ENCODE peak calls at places on chromosomes 2 and 18, in six cellular contexts. I is H1, N is IMR-90, A is neuronal stem cell, L is mesenchymal stem cell, E is trophoblast cell. D is an unnamed sample.

GRCh38 chr2:111669928-111670695 is 213.9 kb downstream of the ANAPC1 start:
- DNase-seq in I (no peak), N (peak), A (no peak), L (no peak), E (no peak), D (no peak)

GRCh38 chr2:28810384-28811285 is at the start of gene SPDYA:
- DNase-seq in I (peak), N (peak), A (peak), L (peak), E (peak), D (peak)

GRCh38 chr2:98828793-98829371 is 98.0 kb upstream of the MGAT4A start:
- DNase-seq in I (no peak), N (no peak), A (no peak), L (no peak), E (no peak), D (no peak)

GRCh38 chr2:25794544-25795276 is 83.6 kb downstream of the ASXL2 start:
- DNase-seq in I (no peak), N (no peak), A (no peak), L (no peak), E (no peak), D (no peak)

GRCh38 chr2:151410485-151410833 is 757 bp downstream of the RIF1 start:
- DNase-seq in I (no peak), N (peak), A (peak), L (peak), E (no peak), D (no peak)

GRCh38 chr2:3423492-3424170 is 44.1 kb downstream of the TRAPPC12 start:
- DNase-seq in I (peak), N (peak), A (peak), L (peak), E (peak), D (peak)

GRCh38 chr18:78982186-78982585 is 2.6 kb downstream of the SALL3 start:
- DNase-seq in I (no peak), N (no peak), A (no peak), L (no peak), E (no peak), D (no peak)

GRCh38 chr18:10851824-10852225 is 297.5 kb downstream of the PIEZO2 start:
- DNase-seq in I (no peak), N (peak), A (peak), L (peak), E (no peak), D (no peak)

GRCh38 chr2:241878007-241878970 is 8.8 kb downstream of the RTP5 start:
- DNase-seq in I (peak), N (peak), A (peak), L (peak), E (peak), D (peak)

GRCh38 chr2:229344151-229344551 is 73.1 kb upstream of the PID1 start:
- DNase-seq in I (no peak), N (no peak), A (no peak), L (peak), E (peak), D (no peak)

GRCh38 chr2:151071382-151071781 is 190.3 kb downstream of the RBM43 start:
- DNase-seq in I (peak), N (peak), A (no peak), L (peak), E (no peak), D (peak)

GRCh38 chr2:238239552-238239871 is 326 bp downstream of the HES6 start:
- DNase-seq in I (no peak), N (no peak), A (no peak), L (peak), E (no peak), D (no peak)

GRCh38 chr2:206164261-206164862 is 4.7 kb downstream of the EEF1B2 start:
- DNase-seq in I (no peak), N (peak), A (peak), L (peak), E (peak), D (no peak)

GRCh38 chr2:15939854-15940660 is at the start of gene MYCN:
- DNase-seq in I (peak), N (no peak), A (peak), L (peak), E (peak), D (peak)

GRCh38 chr2:130797493-130798435 is 39.0 kb upstream of the ARHGEF4 start:
- DNase-seq in I (peak), N (peak), A (peak), L (peak), E (peak), D (peak)

GRCh38 chr2:191109888-191110287 is 40.9 kb downstream of the STAT4 start:
- DNase-seq in I (no peak), N (no peak), A (no peak), L (peak), E (no peak), D (no peak)

GRCh38 chr2:202780514-202781021 is 91.0 kb downstream of the ICA1L start:
- DNase-seq in I (no peak), N (peak), A (no peak), L (peak), E (peak), D (no peak)

GRCh38 chr2:188850786-188851185 is 123.4 kb upstream of the COL3A1 start:
- DNase-seq in I (no peak), N (peak), A (no peak), L (peak), E (no peak), D (no peak)

GRCh38 chr2:161367675-161368074 is 48.4 kb upstream of the TBR1 start:
- DNase-seq in I (no peak), N (no peak), A (no peak), L (no peak), E (no peak), D (no peak)

GRCh38 chr2:241984658-241985057 is 115.1 kb downstream of the RTP5 start:
- DNase-seq in I (no peak), N (no peak), A (no peak), L (no peak), E (no peak), D (peak)

GRCh38 chr2:64865831-64866146 is 123.4 kb upstream of the SLC1A4 start:
- DNase-seq in I (no peak), N (no peak), A (peak), L (no peak), E (no peak), D (no peak)

GRCh38 chr2:64866797-64867196 is 122.4 kb upstream of the SLC1A4 start:
- DNase-seq in I (no peak), N (peak), A (no peak), L (peak), E (no peak), D (no peak)

GRCh38 chr2:64863097-64863820 is 125.9 kb upstream of the SLC1A4 start:
- DNase-seq in I (no peak), N (no peak), A (no peak), L (no peak), E (no peak), D (no peak)

GRCh38 chr2:64867253-64867996 is 121.8 kb upstream of the SLC1A4 start:
- DNase-seq in I (no peak), N (no peak), A (no peak), L (no peak), E (no peak), D (no peak)

DNA sequence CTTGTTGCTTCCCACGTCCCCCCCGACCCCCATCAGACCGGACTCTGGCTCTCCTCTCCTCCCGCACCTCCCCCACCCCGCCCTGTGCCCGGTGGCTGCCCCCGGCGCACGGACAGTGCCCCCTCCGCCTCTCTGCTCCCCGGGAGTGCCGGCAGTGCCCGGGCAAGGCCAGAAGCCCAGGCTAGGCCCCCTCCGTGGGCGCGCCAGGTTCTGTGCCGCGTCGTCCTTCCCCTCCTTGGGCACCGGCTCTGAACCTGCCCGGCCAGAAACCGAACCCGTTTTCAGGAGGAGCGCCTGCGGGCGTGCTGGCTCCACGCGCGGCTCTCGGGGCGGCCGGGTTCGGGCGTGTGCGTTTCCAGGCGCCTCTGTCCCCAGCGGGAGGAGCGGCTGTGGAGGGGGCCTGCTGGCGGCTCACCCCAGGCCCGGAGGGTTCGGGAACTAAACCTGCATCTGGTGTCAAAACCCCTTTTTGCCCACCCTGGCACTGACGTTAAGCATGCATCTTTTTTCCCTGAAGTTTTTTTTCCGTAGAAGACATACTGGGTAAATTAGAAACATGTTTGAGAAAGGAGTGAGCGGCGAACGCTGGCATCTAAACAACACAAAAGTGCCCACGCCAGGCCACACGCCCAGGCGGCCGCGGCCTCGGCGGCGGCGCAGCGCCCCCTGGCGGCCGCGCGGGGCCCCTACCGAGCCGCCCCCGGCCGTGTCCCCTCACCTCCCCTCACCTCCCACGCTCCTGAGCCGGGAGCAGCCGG is 123.9 kb upstream of the SLC1A4 start:
- DNase-seq in I (no peak), N (peak), A (peak), L (peak), E (peak), D (peak)
- H3K18ac ChIP-seq in I (peak), N (peak), A (peak), L (peak), E (peak), D (peak)

DNA sequence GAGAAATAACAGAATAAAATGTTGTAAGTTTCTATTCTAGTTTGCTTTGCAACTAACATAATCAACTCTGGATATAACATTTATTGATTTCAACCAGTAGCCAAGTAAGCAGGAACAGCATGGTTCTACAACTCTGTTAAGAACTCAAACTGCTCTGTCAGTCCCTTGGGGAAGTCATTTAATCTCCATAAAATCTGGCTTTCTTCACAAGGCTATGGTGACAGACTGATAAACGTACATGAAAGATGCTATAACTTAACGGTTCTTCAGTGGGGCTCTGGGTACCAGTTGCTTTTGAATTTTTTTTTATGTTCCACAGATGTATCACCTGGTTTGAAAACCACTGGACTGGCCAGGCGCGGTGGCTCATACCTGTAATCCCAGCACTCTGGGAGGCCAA is 10.3 kb downstream of the PSME4 start:
- DNase-seq in I (no peak), N (no peak), A (no peak), L (no peak), E (no peak), D (no peak)
- H4K91ac ChIP-seq in I (no peak), N (no peak), A (no peak), L (no peak), E (no peak), D (no peak)

GRCh38 chr2:201765799-201766198 is 14.9 kb downstream of the ALS2 start:
- DNase-seq in I (no peak), N (no peak), A (no peak), L (no peak), E (no peak), D (no peak)

GRCh38 chr2:201769664-201770373 is 10.9 kb downstream of the ALS2 start:
- DNase-seq in I (no peak), N (no peak), A (no peak), L (no peak), E (no peak), D (no peak)

GRCh38 chr2:201773990-201774389 is 6.7 kb downstream of the ALS2 start:
- DNase-seq in I (no peak), N (no peak), A (no peak), L (no peak), E (no peak), D (no peak)

GRCh38 chr2:201774546-201774945 is 6.2 kb downstream of the ALS2 start:
- DNase-seq in I (no peak), N (peak), A (no peak), L (no peak), E (no peak), D (no peak)

DNA sequence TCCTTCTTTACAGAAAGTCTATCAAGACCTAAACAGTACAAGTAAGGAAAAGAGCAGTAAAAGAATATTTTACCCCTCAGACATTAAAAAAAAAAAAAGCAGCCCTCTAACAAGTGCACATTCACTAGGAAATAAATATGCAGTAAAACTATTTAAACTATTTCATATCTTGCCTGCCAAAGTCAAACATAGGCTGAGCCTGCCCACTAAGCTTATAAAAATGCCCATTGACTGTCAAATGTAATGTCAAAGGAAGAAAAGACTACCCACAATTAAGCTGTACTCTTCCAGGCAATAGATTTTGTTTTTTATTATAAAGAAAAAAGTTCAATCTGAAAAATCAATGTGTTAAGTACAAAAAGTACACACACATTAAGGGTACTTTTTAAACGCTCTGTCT is 11.8 kb downstream of the ALS2 start:
- DNase-seq in I (no peak), N (peak), A (no peak), L (no peak), E (no peak), D (no peak)
- H3K18ac ChIP-seq in I (no peak), N (no peak), A (no peak), L (no peak), E (no peak), D (no peak)

DNA sequence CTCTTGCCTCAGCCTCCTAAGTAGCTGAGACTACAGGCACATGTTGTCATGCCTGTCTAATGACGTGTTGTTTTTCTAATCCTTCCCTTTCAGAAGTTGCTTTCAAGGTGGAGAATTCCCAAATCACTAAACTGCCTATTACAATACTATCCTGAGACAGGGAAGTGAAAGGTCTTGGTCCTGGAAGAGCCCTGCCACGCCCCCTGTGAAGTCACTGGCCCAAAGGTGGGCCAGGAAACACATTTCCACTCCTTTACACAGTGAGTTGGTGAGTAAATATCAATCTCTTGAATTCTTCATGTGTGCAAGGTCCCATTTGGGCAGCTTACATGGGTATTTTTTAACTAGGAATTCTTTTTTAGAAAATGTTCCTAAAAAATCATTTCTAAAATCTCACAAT is 150.1 kb downstream of the THADA start:
- DNase-seq in I (no peak), N (no peak), A (no peak), L (no peak), E (no peak), D (no peak)
- H4K91ac ChIP-seq in I (no peak), N (no peak), A (no peak), L (no peak), E (no peak), D (no peak)

DNA sequence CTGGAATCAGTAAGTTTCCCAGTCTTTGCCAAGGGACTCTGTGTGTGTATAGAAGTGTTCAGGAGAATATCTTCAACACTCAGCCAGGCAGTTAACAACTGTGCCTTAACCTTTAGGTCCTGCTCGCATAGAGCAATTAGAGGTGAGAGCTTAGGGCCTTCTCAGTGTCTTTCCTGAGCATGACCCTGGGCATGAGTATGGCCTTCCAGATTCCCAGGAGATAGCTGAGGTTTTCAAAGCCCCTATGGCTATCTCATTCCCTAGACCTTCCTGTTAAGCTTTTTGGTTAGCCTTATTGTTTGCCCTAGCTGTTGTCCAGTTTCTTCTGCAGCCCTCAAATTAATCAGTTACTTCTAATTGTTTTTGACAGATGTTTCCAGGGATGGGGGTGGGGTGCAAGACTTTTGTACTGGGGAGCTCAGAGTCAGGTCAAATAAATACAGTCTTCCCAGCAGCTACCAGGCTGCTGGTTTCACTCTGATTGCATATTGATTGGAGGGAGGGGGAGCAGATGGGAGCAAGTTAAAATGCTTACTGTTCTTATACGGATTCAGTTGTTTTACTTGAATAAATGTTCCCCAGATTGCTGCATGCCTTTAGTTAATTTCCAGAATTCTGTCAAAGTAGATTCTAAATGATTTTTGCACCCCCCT is 23.1 kb downstream of the PDK1 start:
- DNase-seq in I (no peak), N (no peak), A (no peak), L (no peak), E (no peak), D (no peak)
- H3K18ac ChIP-seq in I (no peak), N (no peak), A (no peak), L (no peak), E (no peak), D (no peak)

GRCh38 chr2:23904215-23904614 is 22.7 kb downstream of the ATAD2B start:
- DNase-seq in I (no peak), N (no peak), A (no peak), L (no peak), E (no peak), D (no peak)

GRCh38 chr2:23901966-23902942 is 24.7 kb downstream of the ATAD2B start:
- DNase-seq in I (no peak), N (peak), A (no peak), L (peak), E (peak), D (no peak)

GRCh38 chr2:23903034-23903433 is 23.9 kb downstream of the ATAD2B start:
- DNase-seq in I (no peak), N (no peak), A (no peak), L (no peak), E (no peak), D (no peak)

GRCh38 chr2:23904692-23905091 is 22.2 kb downstream of the ATAD2B start:
- DNase-seq in I (no peak), N (peak), A (no peak), L (peak), E (no peak), D (no peak)

DNA sequence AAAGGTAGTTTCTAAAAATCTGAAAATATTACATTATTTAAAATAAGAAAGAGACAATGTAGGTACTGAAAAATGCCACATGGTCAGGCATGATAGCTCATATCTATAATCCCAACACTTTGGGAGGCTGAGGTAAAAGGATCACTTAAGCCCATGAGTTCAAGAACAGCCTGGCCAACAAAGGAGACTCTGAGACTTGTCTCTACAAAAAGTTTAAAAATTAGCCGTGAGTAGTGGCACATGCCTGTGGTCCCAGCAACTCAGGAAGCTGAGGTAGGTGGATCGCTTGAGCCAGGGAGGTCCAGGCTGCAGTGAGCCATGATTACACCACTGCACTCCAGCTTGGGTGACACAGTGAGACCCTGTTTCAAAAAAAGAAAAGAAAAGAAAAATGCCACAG is 21.8 kb downstream of the ATAD2B start:
- DNase-seq in I (no peak), N (peak), A (no peak), L (peak), E (no peak), D (no peak)
- H4K91ac ChIP-seq in I (no peak), N (no peak), A (no peak), L (no peak), E (no peak), D (no peak)

DNA sequence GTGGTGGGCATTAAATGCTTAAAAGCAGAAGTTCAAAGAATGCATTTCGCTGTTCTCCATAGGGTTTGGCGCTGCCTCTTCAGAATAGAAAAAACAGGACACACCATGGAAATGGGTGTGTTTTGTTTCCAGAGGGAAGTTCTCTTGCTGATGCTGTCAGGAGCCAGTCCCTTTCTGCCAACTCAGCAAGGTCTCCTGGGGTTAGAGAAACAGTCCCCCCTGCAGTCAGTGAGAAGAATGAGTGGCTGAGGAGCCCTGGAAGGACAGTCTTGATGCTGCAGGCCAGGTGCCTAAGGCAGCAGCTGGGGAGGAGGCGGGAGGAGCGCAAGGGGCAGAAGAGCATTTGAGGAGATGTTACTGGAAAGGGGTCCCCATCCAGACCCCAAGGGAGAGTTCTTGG is 37.8 kb upstream of the ASAP2 start:
- DNase-seq in I (no peak), N (no peak), A (no peak), L (no peak), E (no peak), D (peak)
- H3K18ac ChIP-seq in I (no peak), N (no peak), A (no peak), L (no peak), E (no peak), D (no peak)

DNA sequence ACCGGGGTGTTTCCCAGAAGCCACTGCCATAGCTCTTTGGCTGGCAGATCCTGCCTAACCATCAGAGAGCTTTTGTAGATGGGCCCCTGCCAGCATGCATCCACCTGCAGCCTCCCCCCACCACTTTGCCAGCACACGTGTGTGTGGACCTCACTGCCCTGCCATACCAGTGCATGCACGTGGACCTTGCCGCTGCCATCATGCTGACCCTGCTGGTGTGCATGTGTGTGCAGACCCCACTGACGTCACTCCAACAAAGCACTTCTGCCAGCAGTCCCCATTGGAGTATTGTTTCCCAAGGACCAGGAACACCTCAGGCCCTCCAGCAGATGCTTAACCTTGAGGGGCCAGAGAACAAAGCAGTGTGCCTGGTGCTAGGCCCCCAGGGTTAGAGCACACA is 71.4 kb downstream of the STRADB start:
- DNase-seq in I (no peak), N (no peak), A (no peak), L (no peak), E (no peak), D (no peak)
- H4K91ac ChIP-seq in I (no peak), N (no peak), A (no peak), L (no peak), E (no peak), D (no peak)